ENCODE peak calls at places on chromosomes 1 and 21, in six cellular contexts. D is astrocyte; C is cardiac muscle cell; P is CD8-positive, alpha-beta T cell; G is stomach; X is pancreas. R is an unnamed sample.
A peak's percentile ranks its signal among the peaks of the same experiment; 100 is the strongest.

GRCh38 chr1:28517649-28517999 is 11.8 kb downstream of the RCC1 start:
- DNase-seq in D (no peak), C (peak; percentile 28), P (no peak), G (no peak), X (peak; percentile 24), R (no peak)

GRCh38 chr1:97980530-97980929 is 59.7 kb upstream of the DPYD start:
- DNase-seq in D (no peak), C (no peak), P (no peak), G (no peak), X (no peak), R (no peak)

GRCh38 chr1:233478611-233479010 is 135.3 kb upstream of the KCNK1 start:
- DNase-seq in D (no peak), C (no peak), P (no peak), G (no peak), X (no peak), R (no peak)

GRCh38 chr1:31669786-31670582 is 25.3 kb upstream of the PEF1 start:
- DNase-seq in D (peak; percentile 49), C (peak; percentile 47), P (peak; percentile 22), G (peak; percentile 94), X (peak; percentile 93), R (peak; percentile 83)

GRCh38 chr1:107135466-107135865 is 5.4 kb upstream of the NTNG1 start:
- DNase-seq in D (peak; percentile 54), C (peak; percentile 83), P (no peak), G (no peak), X (no peak), R (no peak)

GRCh38 chr1:23037081-23037740 is 17.9 kb downstream of the KDM1A start:
- DNase-seq in D (peak; percentile 71), C (no peak), P (no peak), G (no peak), X (no peak), R (no peak)

GRCh38 chr21:17352937-17353655 is 159.7 kb upstream of the CXADR start:
- DNase-seq in D (no peak), C (no peak), P (no peak), G (no peak), X (no peak), R (no peak)

GRCh38 chr1:8476021-8476420 is 158.1 kb downstream of the SLC45A1 start:
- DNase-seq in D (no peak), C (no peak), P (no peak), G (no peak), X (no peak), R (no peak)

GRCh38 chr1:67371681-67372080 is 58.5 kb downstream of the SERBP1 start:
- DNase-seq in D (peak; percentile 18), C (no peak), P (no peak), G (no peak), X (no peak), R (no peak)

GRCh38 chr21:15638856-15639549 is 90.8 kb upstream of the USP25 start:
- DNase-seq in D (peak; percentile 44), C (peak; percentile 76), P (no peak), G (peak; percentile 92), X (peak; percentile 86), R (no peak)

GRCh38 chr1:182038220-182038619 is 23.3 kb downstream of the ZNF648 start:
- DNase-seq in D (no peak), C (no peak), P (no peak), G (no peak), X (no peak), R (no peak)

GRCh38 chr21:46056450-46056903 is 41.4 kb upstream of the COL6A2 start:
- DNase-seq in D (peak; percentile 87), C (peak; percentile 41), P (no peak), G (peak; percentile 44), X (peak; percentile 31), R (peak; percentile 83)

GRCh38 chr1:1677718-1678580 is 14.6 kb downstream of the SLC35E2B start:
- DNase-seq in D (no peak), C (no peak), P (peak; percentile 45), G (no peak), X (no peak), R (peak; percentile 55)

GRCh38 chr1:162690672-162691434 is 58.6 kb downstream of the DDR2 start:
- DNase-seq in D (peak; percentile 91), C (peak; percentile 9), P (no peak), G (no peak), X (no peak), R (peak; percentile 33)

GRCh38 chr1:53080041-53080440 is 18.0 kb downstream of the PODN start:
- DNase-seq in D (no peak), C (no peak), P (no peak), G (no peak), X (no peak), R (peak; percentile 2)

GRCh38 chr1:246788895-246789338 is 64.7 kb downstream of the SCCPDH start:
- DNase-seq in D (peak; percentile 8), C (no peak), P (no peak), G (no peak), X (no peak), R (no peak)

GRCh38 chr1:209388358-209388757 is 195.2 kb upstream of the CAMK1G start:
- DNase-seq in D (no peak), C (no peak), P (no peak), G (no peak), X (no peak), R (no peak)

GRCh38 chr1:197486948-197487347 is 218.9 kb downstream of the CRB1 start:
- DNase-seq in D (peak; percentile 5), C (peak; percentile 77), P (no peak), G (no peak), X (peak; percentile 25), R (no peak)

GRCh38 chr1:45010855-45011811 is at the start of gene HECTD3:
- DNase-seq in D (peak; percentile 52), C (peak; percentile 88), P (peak; percentile 60), G (peak; percentile 85), X (peak; percentile 84), R (peak; percentile 81)

GRCh38 chr1:2230781-2231666 is 2.9 kb downstream of the SKI start:
- DNase-seq in D (no peak), C (no peak), P (peak; percentile 37), G (no peak), X (no peak), R (no peak)

GRCh38 chr1:235108876-235109275 is 19.8 kb downstream of the TOMM20 start:
- DNase-seq in D (no peak), C (no peak), P (no peak), G (no peak), X (no peak), R (no peak)

DNA sequence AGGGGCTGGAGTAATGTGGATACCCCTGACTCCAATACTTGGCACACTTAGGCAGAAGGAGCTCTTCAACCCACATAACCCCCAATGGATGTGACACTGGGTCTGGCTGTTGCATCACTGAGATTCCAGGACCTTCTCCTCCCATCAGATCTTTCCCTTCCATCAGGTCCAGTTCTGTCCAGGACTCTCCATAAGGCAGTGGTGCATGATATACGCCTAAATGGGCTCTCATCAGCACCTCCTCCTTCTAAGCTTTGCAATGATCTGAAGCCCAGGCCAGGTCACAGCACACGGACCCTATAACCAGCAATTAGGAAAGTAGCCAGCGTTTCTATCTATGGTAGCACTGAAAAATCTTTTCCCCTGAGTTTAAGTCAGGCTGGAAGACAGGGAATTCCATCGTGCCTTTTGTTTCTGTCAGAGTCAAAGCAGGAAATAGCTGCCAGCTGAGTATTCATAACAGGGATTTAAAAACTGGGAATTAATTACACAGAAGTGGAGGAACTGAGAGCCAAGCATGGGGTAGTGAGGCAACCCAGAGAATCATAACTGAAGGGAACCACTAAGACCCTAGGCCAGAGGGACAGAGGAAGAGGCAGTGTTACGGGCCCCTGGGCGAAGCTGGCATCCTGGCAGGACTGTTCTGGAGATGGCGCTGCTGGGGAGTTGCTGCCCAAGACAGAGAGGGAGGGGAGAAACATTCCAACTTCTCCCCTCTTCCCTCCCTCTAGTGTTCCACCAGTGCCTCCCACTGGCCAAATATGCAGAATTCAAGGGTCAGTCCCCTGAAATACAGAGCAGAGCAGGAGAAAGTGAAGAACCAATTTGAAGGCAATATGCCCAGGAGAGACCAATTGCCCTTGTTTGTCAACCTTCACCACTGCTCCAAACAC is 37.5 kb upstream of the HOOK1 start:
- DNase-seq in D (peak; percentile 24), C (no peak), P (no peak), G (no peak), X (no peak), R (no peak)
- TF ChIP-seq CTCF in D (no peak), C (peak; percentile 12), P (no peak), G (no peak), X (no peak), R (no peak)

GRCh38 chr1:19646771-19647319 is 2.7 kb downstream of the NBL1 start:
- DNase-seq in D (no peak), C (no peak), P (no peak), G (no peak), X (no peak), R (no peak)
- H3K27me3 ChIP-seq in D (no peaks in the 10 kb centered on the region), C (peaks cover 56% of the 10 kb centered on the region), P (no peaks in the 10 kb centered on the region), G (peaks cover 27% of the 10 kb centered on the region), X (no peaks in the 10 kb centered on the region), R (no peaks in the 10 kb centered on the region)

DNA sequence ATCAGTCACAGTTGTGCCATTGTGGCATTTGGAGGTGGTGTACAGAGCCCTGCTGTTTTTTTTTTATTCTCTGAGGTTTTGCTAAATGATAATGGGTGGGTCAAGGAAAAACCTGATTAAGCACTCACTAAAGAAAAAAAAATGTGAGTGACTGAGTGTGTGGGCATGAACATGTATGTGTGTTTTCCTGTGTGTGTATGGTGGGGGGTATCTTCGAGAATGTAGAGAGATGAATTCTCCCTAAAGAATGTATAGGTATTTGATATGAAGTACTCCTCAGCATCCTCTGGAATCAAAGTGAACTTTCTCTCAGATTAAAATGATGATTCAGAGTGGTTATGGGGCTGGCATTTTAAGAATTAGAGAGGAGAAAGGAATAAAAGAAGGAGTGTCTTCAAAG is 23.7 kb downstream of the S1PR1 start:
- DNase-seq in D (peak; percentile 42), C (no peak), P (no peak), G (no peak), X (no peak), R (no peak)
- H3K4me1 ChIP-seq in D (peaks cover 15% of the 10 kb centered on the region), C (peaks cover 31% of the 10 kb centered on the region), P (peaks cover 81% of the 10 kb centered on the region), G (peaks cover 20% of the 10 kb centered on the region), X (no peaks in the 10 kb centered on the region), R (no peaks in the 10 kb centered on the region)

DNA sequence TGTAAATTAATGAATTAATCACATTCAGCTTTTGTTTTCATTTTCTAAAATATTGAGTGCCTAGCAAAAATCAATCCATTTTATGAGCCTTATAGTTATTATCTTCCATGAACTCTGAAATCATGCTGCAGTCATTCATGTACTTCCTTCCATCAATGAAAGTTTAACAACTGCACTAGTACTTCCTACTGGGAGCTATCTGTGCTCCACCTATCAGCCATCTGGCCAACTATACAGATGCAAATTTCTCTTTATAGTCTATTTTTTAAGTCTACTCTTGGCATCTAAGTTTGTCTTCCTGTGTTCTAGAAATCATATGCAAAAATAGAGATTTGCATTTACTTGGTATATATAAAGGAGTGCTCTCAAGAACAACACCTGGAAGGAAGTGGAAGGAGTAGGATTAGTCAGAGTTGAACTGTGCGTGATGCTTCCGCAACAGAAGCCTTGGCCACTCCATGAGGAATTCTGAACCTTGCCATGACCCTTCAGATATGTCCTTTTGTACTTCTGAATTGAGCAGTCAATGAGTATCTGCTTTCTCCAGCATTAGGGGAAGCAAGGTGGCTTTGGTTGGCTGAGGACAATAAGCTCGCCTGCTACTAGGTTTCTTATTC is 403.2 kb upstream of the ADAMTS5 start:
- DNase-seq in D (no peak), C (no peak), P (no peak), G (no peak), X (no peak), R (no peak)
- TF ChIP-seq CTCF in D (no peak), C (no peak), P (no peak), G (no peak), X (no peak), R (no peak)

R was measured in heart right ventricle.